ENCODE peak calls at places on chromosomes 13 and 19, in four cellular contexts. A is GM03348, F is Caki2, O is heart left ventricle. V is an unnamed sample.

GRCh38 chr13:102012299-102013293 is 389.3 kb downstream of the FGF14 start:
- DNase-seq in A (no peak), F (no peak), O (peak), V (no peak)

GRCh38 chr13:106182404-106182803 is 353.1 kb downstream of the EFNB2 start:
- DNase-seq in A (peak), F (peak), O (no peak), V (peak)

GRCh38 chr19:38941979-38942378 is 11.2 kb downstream of the MRPS12 start:
- DNase-seq in A (no peak), F (no peak), O (no peak), V (no peak)

GRCh38 chr19:15900504-15900903 is 2.6 kb upstream of the CYP4F2 start:
- DNase-seq in A (no peak), F (no peak), O (no peak), V (no peak)

GRCh38 chr13:113959198-113959597 is 14.7 kb downstream of the C13orf46 start:
- DNase-seq in A (no peak), F (peak), O (no peak), V (no peak)

GRCh38 chr19:17530586-17530985 is 19.1 kb downstream of the PGLS start:
- DNase-seq in A (no peak), F (no peak), O (no peak), V (no peak)

GRCh38 chr13:108961542-108962125 is 332.2 kb downstream of the MYO16 start:
- DNase-seq in A (peak), F (peak), O (no peak), V (peak)

GRCh38 chr19:15285896-15286591 is 46.3 kb downstream of the BRD4 start:
- DNase-seq in A (no peak), F (no peak), O (no peak), V (no peak)

GRCh38 chr13:38804536-38804935 is 117.7 kb downstream of the FREM2 start:
- DNase-seq in A (no peak), F (peak), O (no peak), V (no peak)

GRCh38 chr13:99276706-99277105 is 18.5 kb upstream of the GPR18 start:
- DNase-seq in A (no peak), F (no peak), O (no peak), V (no peak)

GRCh38 chr19:37778613-37779138 is 710 bp downstream of the ZNF573 start:
- DNase-seq in A (peak), F (peak), O (no peak), V (peak)

GRCh38 chr13:45303866-45304265 is 37.1 kb downstream of the TPT1 start:
- DNase-seq in A (no peak), F (no peak), O (no peak), V (no peak)

GRCh38 chr19:38742906-38743305 is 1.4 kb downstream of the CAPN12 start:
- DNase-seq in A (no peak), F (no peak), O (no peak), V (no peak)

GRCh38 chr19:13623686-13624405 is 117.6 kb upstream of the CACNA1A start:
- DNase-seq in A (no peak), F (no peak), O (no peak), V (no peak)